ENCODE peak calls at places on chromosomes 11 and 22, in five cellular contexts. U is hypothalamus; X is stimulated activated CD4-positive, alpha-beta T cell treated with anti-CD3 and anti-CD28 coated beads, Interleukin-12 subunit alpha, Interleukin-12 subunit beta, amount 100 ng/mL, for 4 hours; F is stimulated activated CD8-positive, alpha-beta memory T cell treated with anti-CD3 and anti-CD28 coated beads, Interleukin-4, amount 100 ng/mL, for 24 hours; I is ecto neural progenitor cell. E is an unnamed sample.

GRCh38 chr22:46545041-46545796 is 7.8 kb upstream of the CELSR1 start:
- DNase-seq in U (no peak), X (no peak), F (no peak), I (no peak), E (no peak)

GRCh38 chr22:21020802-21021429 is 6.0 kb downstream of the P2RX6 start:
- DNase-seq in U (no peak), X (no peak), F (no peak), I (no peak), E (no peak)

GRCh38 chr22:36946436-36947158 is 33.2 kb downstream of the CSF2RB start:
- DNase-seq in U (no peak), X (no peak), F (no peak), I (no peak), E (no peak)

GRCh38 chr11:114082415-114082748 is 22.9 kb downstream of the ZBTB16 start:
- DNase-seq in U (no peak), X (no peak), F (no peak), I (no peak), E (no peak)

GRCh38 chr11:8811571-8811970 is 99.4 kb upstream of the AKIP1 start:
- DNase-seq in U (no peak), X (no peak), F (no peak), I (no peak), E (no peak)

GRCh38 chr11:65927904-65928397 is 8.7 kb downstream of the DRAP1 start:
- DNase-seq in U (no peak), X (peak; percentile 52), F (peak; percentile 59), I (no peak), E (no peak)

GRCh38 chr11:96221244-96222070 is 121.5 kb downstream of the MAML2 start:
- DNase-seq in U (no peak), X (no peak), F (no peak), I (no peak), E (no peak)

GRCh38 chr22:36562261-36562835 is 33.4 kb upstream of the EIF3D start:
- DNase-seq in U (no peak), X (no peak), F (no peak), I (no peak), E (no peak)

GRCh38 chr11:33892906-33893594 is 1.2 kb upstream of the LMO2 start:
- DNase-seq in U (no peak), X (no peak), F (no peak), I (no peak), E (no peak)

GRCh38 chr11:86355256-86355655 is 19.4 kb upstream of the CCDC81 start:
- DNase-seq in U (no peak), X (no peak), F (no peak), I (no peak), E (no peak)

GRCh38 chr11:10556590-10556989 is 11.9 kb downstream of the LYVE1 start:
- DNase-seq in U (no peak), X (no peak), F (no peak), I (no peak), E (no peak)

GRCh38 chr11:126339866-126340434 is 15.5 kb upstream of the ST3GAL4 start:
- DNase-seq in U (no peak), X (no peak), F (no peak), I (no peak), E (no peak)

GRCh38 chr22:37414288-37414687 is 13.0 kb downstream of the ELFN2 start:
- DNase-seq in U (no peak), X (no peak), F (no peak), I (no peak), E (no peak)

GRCh38 chr11:65132988-65133700 is 1.2 kb downstream of the SYVN1 start:
- DNase-seq in U (no peak), X (peak; percentile 60), F (no peak), I (no peak), E (no peak)

GRCh38 chr11:74175923-74176322 is 4.8 kb downstream of the PPME1 start:
- DNase-seq in U (no peak), X (no peak), F (no peak), I (no peak), E (no peak)

GRCh38 chr11:110446594-110446993 is 16.8 kb downstream of the FDX1 start:
- DNase-seq in U (no peak), X (no peak), F (no peak), I (no peak), E (no peak)

GRCh38 chr11:111554532-111554931 is 14.0 kb downstream of the LAYN start:
- DNase-seq in U (no peak), X (no peak), F (no peak), I (no peak), E (no peak)

GRCh38 chr22:46504586-46504985 is 32.8 kb downstream of the CELSR1 start:
- DNase-seq in U (no peak), X (no peak), F (no peak), I (no peak), E (no peak)

GRCh38 chr11:36376315-36376887 is 80.3 kb downstream of the PRR5L start:
- DNase-seq in U (no peak), X (no peak), F (no peak), I (peak; percentile 69), E (no peak)

GRCh38 chr11:17277024-17277584 is 565 bp downstream of the NUCB2 start:
- DNase-seq in U (no peak), X (no peak), F (no peak), I (no peak), E (no peak)

GRCh38 chr11:1338201-1339065 is 29.0 kb upstream of the TOLLIP start:
- DNase-seq in U (no peak), X (no peak), F (no peak), I (peak; percentile 47), E (no peak)

GRCh38 chr11:61160487-61161189 is 588 bp downstream of the VPS37C start:
- DNase-seq in U (no peak), X (no peak), F (no peak), I (no peak), E (no peak)

GRCh38 chr22:17569971-17570511 is 6.7 kb downstream of the SLC25A18 start:
- DNase-seq in U (no peak), X (no peak), F (no peak), I (no peak), E (no peak)

GRCh38 chr11:132972565-132972964 is 559.7 kb downstream of the OPCML start:
- DNase-seq in U (no peak), X (no peak), F (no peak), I (no peak), E (peak; percentile 24)

GRCh38 chr22:24996420-24996952 is 44.0 kb downstream of the KIAA1671 start:
- DNase-seq in U (no peak), X (no peak), F (no peak), I (peak; percentile 85), E (peak; percentile 16)

GRCh38 chr22:24230911-24231656 is 13.8 kb downstream of the GGT5 start:
- DNase-seq in U (no peak), X (peak; percentile 64), F (peak; percentile 53), I (peak; percentile 86), E (peak; percentile 52)

GRCh38 chr11:9639099-9639498 is 24.8 kb upstream of the SWAP70 start:
- DNase-seq in U (no peak), X (no peak), F (no peak), I (no peak), E (no peak)

GRCh38 chr11:19951558-19952083 is 208.7 kb downstream of the DBX1 start:
- DNase-seq in U (no peak), X (no peak), F (no peak), I (peak; percentile 33), E (no peak)

GRCh38 chr22:46762238-46763050 is at the start of gene TBC1D22A:
- DNase-seq in U (peak; percentile 80), X (peak; percentile 95), F (peak; percentile 91), I (peak; percentile 93), E (peak; percentile 90)